ENCODE peak calls at places on chromosomes 4 and X, in four cellular contexts. N is K562, O is HepG2, J is H1. I is an unnamed sample.

GRCh38 chrX:82370978-82371646 is 1137.0 kb upstream of the POU3F4 start:
- DNase-seq in N (no peak), O (no peak), J (no peak), I (no peak)

GRCh38 chr4:62399242-62399641 is 1199.1 kb downstream of the ADGRL3 start:
- DNase-seq in N (no peak), O (no peak), J (no peak), I (no peak)

GRCh38 chr4:74932832-74933561 is at the start of gene PARM1:
- DNase-seq in N (peak), O (peak), J (peak), I (peak)

GRCh38 chr4:32858971-32859370 is 2138.8 kb downstream of the PCDH7 start:
- DNase-seq in N (no peak), O (no peak), J (no peak), I (no peak)

GRCh38 chr4:149836546-149836945 is 20.9 kb upstream of the IQCM start:
- DNase-seq in N (no peak), O (no peak), J (no peak), I (no peak)

GRCh38 chrX:112769034-112769433 is 71.6 kb downstream of the AMOT start:
- DNase-seq in N (no peak), O (no peak), J (no peak), I (no peak)

GRCh38 chr4:113446019-113446418 is 315.5 kb downstream of the CAMK2D start:
- DNase-seq in N (no peak), O (peak), J (no peak), I (no peak)

GRCh38 chrX:105502336-105502735 is 281.8 kb upstream of the TEX13A start:
- DNase-seq in N (no peak), O (no peak), J (no peak), I (no peak)

GRCh38 chr4:111991797-111992196 is 153.5 kb upstream of the FAM241A start:
- DNase-seq in N (no peak), O (no peak), J (no peak), I (peak)

GRCh38 chrX:147699061-147699460 is 212.7 kb upstream of the FMR1 start:
- DNase-seq in N (no peak), O (no peak), J (peak), I (no peak)

GRCh38 chr4:35793045-35793722 is 451.1 kb downstream of the ARAP2 start:
- DNase-seq in N (no peak), O (no peak), J (no peak), I (no peak)

DNA sequence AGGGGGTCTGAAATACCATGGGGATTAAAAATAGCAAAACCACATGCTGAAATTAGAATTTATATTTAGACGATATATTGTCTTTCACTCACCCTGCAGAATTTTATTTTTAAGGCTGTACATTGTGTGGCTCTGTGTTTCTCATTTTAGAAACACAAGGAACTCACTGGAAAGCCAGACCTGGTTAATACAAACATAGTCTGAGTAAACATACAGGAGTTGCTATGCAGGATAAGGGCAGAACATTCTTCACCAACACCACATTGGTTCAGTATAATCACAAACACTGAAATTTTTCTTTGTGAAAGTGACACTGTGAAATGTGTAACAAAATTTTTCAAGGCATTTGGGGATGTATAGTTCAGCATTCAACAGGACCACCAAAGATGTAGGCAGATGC is 115.5 kb downstream of the ARX start:
- DNase-seq in N (no peak), O (no peak), J (no peak), I (no peak)
- TF ChIP-seq KDM1A in N (no peak), O (no peak), J (no peak), I (no peak)

GRCh38 chr4:37889849-37890500 is 909 bp upstream of the TBC1D1 start:
- DNase-seq in N (no peak), O (no peak), J (peak), I (no peak)
- TF ChIP-seq JUN in N (no peak), O (no peak), J (no peak), I (no peak)

GRCh38 chr4:5660185-5660584 is 48.2 kb downstream of the EVC2 start:
- DNase-seq in N (no peak), O (no peak), J (no peak), I (no peak)

GRCh38 chr4:5658992-5659391 is 49.4 kb downstream of the EVC2 start:
- DNase-seq in N (no peak), O (no peak), J (no peak), I (no peak)

GRCh38 chr4:5651089-5651488 is 57.3 kb downstream of the EVC2 start:
- DNase-seq in N (no peak), O (no peak), J (no peak), I (no peak)

GRCh38 chr4:5656415-5656814 is 51.9 kb downstream of the EVC2 start:
- DNase-seq in N (no peak), O (no peak), J (no peak), I (no peak)

DNA sequence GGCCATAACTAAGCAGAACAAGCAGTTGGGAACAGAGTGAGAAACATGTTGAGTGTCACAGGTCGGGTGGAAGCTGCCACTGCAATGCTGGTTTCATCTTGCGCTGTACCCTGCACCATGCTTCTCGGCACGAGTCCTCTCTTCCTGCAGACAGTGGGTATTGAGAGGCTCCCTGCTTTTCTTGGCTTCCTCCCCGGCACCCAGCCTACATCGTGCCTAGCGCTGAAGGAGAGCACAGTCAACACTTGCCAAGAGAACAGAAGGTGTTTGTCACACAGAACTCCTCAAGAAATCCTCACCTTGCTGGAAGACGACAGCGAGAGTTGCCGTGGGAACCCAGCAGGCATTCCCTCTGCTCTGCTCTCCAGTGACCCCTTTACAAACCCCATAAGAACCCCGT is 53.6 kb downstream of the EVC2 start:
- DNase-seq in N (no peak), O (no peak), J (no peak), I (no peak)
- TF ChIP-seq KDM1A in N (no peak), O (no peak), J (no peak), I (no peak)

GRCh38 chr4:126647320-126647719 is 985.4 kb upstream of the INTU start:
- DNase-seq in N (no peak), O (no peak), J (no peak), I (no peak)

DNA sequence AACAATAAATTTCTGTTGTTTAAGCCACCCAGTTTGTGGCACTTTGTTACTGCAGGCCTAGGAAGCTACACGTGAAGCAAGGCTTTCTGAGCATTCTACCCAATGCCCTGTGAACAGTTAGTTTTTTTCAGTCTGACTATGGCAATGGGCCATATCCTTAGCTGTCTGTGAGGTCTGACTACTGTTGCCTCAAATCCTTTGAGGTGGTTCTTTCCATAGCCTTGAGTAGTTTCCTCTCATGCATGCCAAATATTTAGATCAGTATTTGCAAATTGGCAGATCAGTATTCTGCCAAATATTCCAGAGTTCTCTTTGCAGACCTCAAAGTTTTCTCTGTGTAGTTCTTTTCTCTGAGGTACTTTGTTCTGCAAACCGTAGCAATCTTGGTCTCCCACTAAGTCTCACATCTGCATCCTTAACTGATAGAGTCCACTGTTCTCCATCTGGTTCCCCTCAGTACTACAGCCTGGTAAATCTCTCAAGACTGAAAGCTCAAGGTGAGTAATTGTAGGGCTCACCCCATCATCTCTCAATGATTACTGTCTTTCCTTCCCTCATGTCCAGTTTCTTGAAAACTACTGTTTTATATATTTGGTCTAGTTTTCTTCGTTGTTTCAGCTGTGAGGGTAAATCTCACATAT is 984.9 kb upstream of the INTU start:
- DNase-seq in N (no peak), O (no peak), J (no peak), I (no peak)
- TF ChIP-seq JUN in N (no peak), O (no peak), J (no peak), I (no peak)

DNA sequence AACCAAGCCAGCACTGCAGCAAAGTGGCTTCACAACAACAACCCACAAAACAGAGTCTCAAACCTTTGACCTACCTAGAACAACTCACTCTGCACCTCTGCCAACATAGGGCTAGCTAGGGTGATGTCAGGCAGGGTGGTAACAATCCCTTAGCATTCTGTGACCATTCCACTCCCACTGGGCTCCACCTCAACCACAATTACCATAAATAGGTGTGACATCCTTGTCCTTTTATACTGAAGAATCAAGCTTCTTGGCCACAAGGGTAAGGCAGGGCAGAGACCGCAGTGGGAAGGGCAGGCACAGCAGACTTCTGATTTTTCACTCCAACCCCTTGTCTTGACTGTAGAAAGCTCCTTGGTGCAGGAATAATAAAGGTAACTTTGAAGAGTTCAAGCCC is 795.4 kb upstream of the DIAPH2 start:
- DNase-seq in N (no peak), O (no peak), J (no peak), I (no peak)
- TF ChIP-seq KDM1A in N (no peak), O (no peak), J (no peak), I (no peak)

GRCh38 chrX:135411893-135412292 is 9.9 kb upstream of the SMIM10L2A start:
- DNase-seq in N (peak), O (no peak), J (no peak), I (peak)

GRCh38 chrX:135416546-135416945 is 5.2 kb upstream of the SMIM10L2A start:
- DNase-seq in N (no peak), O (no peak), J (no peak), I (no peak)

GRCh38 chrX:135408794-135409193 is 12.9 kb upstream of the SMIM10L2A start:
- DNase-seq in N (no peak), O (no peak), J (no peak), I (no peak)

DNA sequence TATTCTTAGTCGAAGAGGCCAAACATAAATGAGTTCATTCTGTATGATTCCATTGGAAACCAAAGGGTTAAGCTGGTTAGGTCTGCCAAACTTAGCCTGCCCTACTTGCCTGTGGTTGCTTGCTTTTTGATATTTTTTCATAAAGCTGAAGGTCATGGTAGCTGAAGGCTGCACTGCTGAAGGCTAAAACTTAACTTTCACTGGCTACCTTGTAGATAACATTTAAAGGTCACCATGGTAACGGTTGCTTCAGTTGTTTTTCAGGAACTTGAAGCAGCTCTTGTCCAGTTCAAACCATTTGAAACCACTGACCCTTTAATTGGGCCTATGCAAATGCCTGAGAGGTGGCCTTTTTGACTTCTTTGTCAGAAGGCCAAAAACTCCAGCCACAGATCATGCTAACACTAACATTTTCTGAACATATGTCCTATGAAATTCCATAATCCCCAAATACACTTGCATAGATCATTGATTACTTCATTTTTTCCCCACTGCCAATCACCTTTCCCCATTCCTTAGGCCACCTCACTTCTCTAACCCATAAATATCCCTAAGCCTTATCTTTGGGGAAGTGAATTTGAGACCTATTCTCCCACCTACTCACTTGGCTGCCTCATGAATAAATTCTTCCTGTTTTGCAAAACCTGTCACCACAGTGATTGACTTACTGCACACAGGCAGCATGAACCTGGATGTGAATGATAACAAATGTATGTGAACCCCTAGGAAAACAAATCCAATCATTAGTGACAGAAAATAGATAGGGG is 10.7 kb upstream of the SMIM10L2A start:
- DNase-seq in N (no peak), O (no peak), J (no peak), I (no peak)
- TF ChIP-seq JUN in N (no peak), O (no peak), J (no peak), I (no peak)

GRCh38 chr4:1002131-1002630 is 9.0 kb upstream of the SLC26A1 start:
- DNase-seq in N (no peak), O (no peak), J (no peak), I (no peak)
- TF ChIP-seq KDM1A in N (no peak), O (no peak), J (no peak), I (no peak)

GRCh38 chr4:189022441-189023035 is 883.3 kb downstream of the TRIML1 start:
- DNase-seq in N (no peak), O (no peak), J (no peak), I (no peak)

DNA sequence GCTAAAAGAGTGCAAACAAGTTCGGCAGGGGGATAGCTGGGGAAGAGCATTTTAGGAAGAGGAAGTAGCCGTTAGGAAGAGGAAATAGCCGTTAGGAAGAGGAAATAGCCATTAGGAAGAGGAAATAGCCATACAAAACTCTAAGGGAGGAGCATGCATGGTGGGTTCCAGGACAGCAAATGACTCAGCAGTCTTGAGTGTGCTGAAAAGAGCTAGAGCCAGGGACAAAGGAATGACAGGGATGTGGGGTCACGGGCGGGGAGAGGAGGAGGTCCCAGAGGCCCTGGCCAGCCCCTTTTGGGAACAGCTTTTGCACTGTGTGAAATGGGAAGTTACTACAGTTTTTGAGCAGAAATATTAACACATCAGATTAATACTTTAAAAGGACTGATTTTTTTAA is 882.6 kb downstream of the TRIML1 start:
- DNase-seq in N (no peak), O (no peak), J (no peak), I (no peak)
- TF ChIP-seq JUN in N (no peak), O (no peak), J (no peak), I (no peak)

DNA sequence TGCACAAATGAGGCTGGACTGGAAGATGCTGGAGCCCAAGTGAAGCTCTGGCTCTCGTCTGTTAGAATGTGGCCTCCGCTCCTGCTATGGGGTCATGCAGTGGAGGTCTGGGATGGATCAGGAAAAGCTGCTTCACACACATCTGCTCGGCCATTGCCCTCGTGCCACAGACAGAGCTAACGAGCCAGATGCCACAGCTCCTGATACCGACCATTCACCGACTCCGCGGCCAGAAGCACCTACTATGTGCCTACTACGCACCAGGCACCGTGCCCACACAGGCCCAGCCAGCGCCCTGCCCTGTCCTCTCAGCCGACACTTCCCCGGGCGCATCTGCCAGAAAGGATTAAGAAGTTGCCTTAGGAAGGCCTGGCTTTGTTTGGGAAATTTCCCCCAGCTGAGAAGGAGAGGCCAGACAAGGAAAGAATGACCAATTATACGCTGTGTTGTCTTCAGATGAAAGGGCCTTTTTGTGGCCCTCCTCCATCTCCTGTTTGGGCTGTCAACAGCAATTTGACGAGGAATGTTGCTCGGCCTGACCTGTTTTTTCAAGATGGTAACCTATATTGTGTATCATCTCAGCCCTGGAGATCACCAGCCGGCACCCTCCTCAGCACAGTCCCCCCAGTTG is 34.3 kb downstream of the HMX1 start:
- DNase-seq in N (no peak), O (no peak), J (peak), I (no peak)
- TF ChIP-seq KDM1A in N (no peak), O (no peak), J (no peak), I (no peak)

I was measured in A549.